ENCODE peak calls at places on chromosome 17, in seven cellular contexts. One of them, this sample, is unnamed.

GRCh38 chr17:47808830-47809480 is 12.6 kb downstream of the OSBPL7 start:
- DNase-seq in DMS79: no peak
- DNase-seq in prostate gland: no peak
- DNase-seq in stimulated activated CD8-positive, alpha-beta memory T cell treated with anti-CD3 and anti-CD28 coated beads, Interleukin-7, amount 100 ng/mL, for 1 hour: no peak
- DNase-seq in activated B cell treated with CpG ODN at 0.5 μM for 24 hours: no peak
- DNase-seq in T-helper 17 cell: no peak
- DNase-seq in stimulated activated CD4-positive, alpha-beta T cell treated with anti-CD3 and anti-CD28 coated beads, Interleukin-1b, Interleukin-23, amount 100 ng/mL, for 24 hours: no peak
- DNase-seq in this sample: no peak

GRCh38 chr17:4559851-4560820 is at the start of gene GGT6:
- DNase-seq in DMS79: peak
- DNase-seq in activated B cell treated with CpG ODN at 0.5 μM for 24 hours: no peak
- DNase-seq in stimulated activated CD4-positive, alpha-beta T cell treated with anti-CD3 and anti-CD28 coated beads, Interleukin-1b, Interleukin-23, amount 100 ng/mL, for 24 hours: no peak
- DNase-seq in T-helper 17 cell: no peak
- DNase-seq in prostate gland: peak
- DNase-seq in stimulated activated CD8-positive, alpha-beta memory T cell treated with anti-CD3 and anti-CD28 coated beads, Interleukin-7, amount 100 ng/mL, for 1 hour: no peak
- DNase-seq in this sample: no peak

GRCh38 chr17:60249517-60249826 is 99.7 kb downstream of the CA4 start:
- DNase-seq in stimulated activated CD4-positive, alpha-beta T cell treated with anti-CD3 and anti-CD28 coated beads, Interleukin-1b, Interleukin-23, amount 100 ng/mL, for 24 hours: no peak
- DNase-seq in stimulated activated CD8-positive, alpha-beta memory T cell treated with anti-CD3 and anti-CD28 coated beads, Interleukin-7, amount 100 ng/mL, for 1 hour: no peak
- DNase-seq in T-helper 17 cell: no peak
- DNase-seq in activated B cell treated with CpG ODN at 0.5 μM for 24 hours: no peak
- DNase-seq in prostate gland: no peak
- DNase-seq in DMS79: no peak
- DNase-seq in this sample: no peak

GRCh38 chr17:41977991-41978390 is 11.4 kb downstream of the CNP start:
- DNase-seq in prostate gland: peak
- DNase-seq in DMS79: no peak
- DNase-seq in stimulated activated CD4-positive, alpha-beta T cell treated with anti-CD3 and anti-CD28 coated beads, Interleukin-1b, Interleukin-23, amount 100 ng/mL, for 24 hours: no peak
- DNase-seq in T-helper 17 cell: no peak
- DNase-seq in stimulated activated CD8-positive, alpha-beta memory T cell treated with anti-CD3 and anti-CD28 coated beads, Interleukin-7, amount 100 ng/mL, for 1 hour: no peak
- DNase-seq in activated B cell treated with CpG ODN at 0.5 μM for 24 hours: no peak
- DNase-seq in this sample: no peak

GRCh38 chr17:5700791-5701190 is 116.5 kb upstream of the NLRP1 start:
- DNase-seq in T-helper 17 cell: no peak
- DNase-seq in prostate gland: no peak
- DNase-seq in stimulated activated CD8-positive, alpha-beta memory T cell treated with anti-CD3 and anti-CD28 coated beads, Interleukin-7, amount 100 ng/mL, for 1 hour: no peak
- DNase-seq in activated B cell treated with CpG ODN at 0.5 μM for 24 hours: no peak
- DNase-seq in stimulated activated CD4-positive, alpha-beta T cell treated with anti-CD3 and anti-CD28 coated beads, Interleukin-1b, Interleukin-23, amount 100 ng/mL, for 24 hours: no peak
- DNase-seq in DMS79: no peak
- DNase-seq in this sample: no peak

GRCh38 chr17:35129154-35129972 is 7.9 kb downstream of the FNDC8 start:
- DNase-seq in DMS79: no peak
- DNase-seq in T-helper 17 cell: no peak
- DNase-seq in stimulated activated CD8-positive, alpha-beta memory T cell treated with anti-CD3 and anti-CD28 coated beads, Interleukin-7, amount 100 ng/mL, for 1 hour: no peak
- DNase-seq in stimulated activated CD4-positive, alpha-beta T cell treated with anti-CD3 and anti-CD28 coated beads, Interleukin-1b, Interleukin-23, amount 100 ng/mL, for 24 hours: no peak
- DNase-seq in activated B cell treated with CpG ODN at 0.5 μM for 24 hours: no peak
- DNase-seq in prostate gland: no peak
- DNase-seq in this sample: no peak

GRCh38 chr17:35715416-35715815 is 16.0 kb upstream of the RASL10B start:
- DNase-seq in stimulated activated CD8-positive, alpha-beta memory T cell treated with anti-CD3 and anti-CD28 coated beads, Interleukin-7, amount 100 ng/mL, for 1 hour: no peak
- DNase-seq in prostate gland: no peak
- DNase-seq in stimulated activated CD4-positive, alpha-beta T cell treated with anti-CD3 and anti-CD28 coated beads, Interleukin-1b, Interleukin-23, amount 100 ng/mL, for 24 hours: no peak
- DNase-seq in activated B cell treated with CpG ODN at 0.5 μM for 24 hours: no peak
- DNase-seq in DMS79: peak
- DNase-seq in T-helper 17 cell: no peak
- DNase-seq in this sample: no peak

GRCh38 chr17:78239489-78239931 is 8.1 kb downstream of the TMEM235 start:
- DNase-seq in activated B cell treated with CpG ODN at 0.5 μM for 24 hours: no peak
- DNase-seq in stimulated activated CD8-positive, alpha-beta memory T cell treated with anti-CD3 and anti-CD28 coated beads, Interleukin-7, amount 100 ng/mL, for 1 hour: no peak
- DNase-seq in DMS79: no peak
- DNase-seq in stimulated activated CD4-positive, alpha-beta T cell treated with anti-CD3 and anti-CD28 coated beads, Interleukin-1b, Interleukin-23, amount 100 ng/mL, for 24 hours: no peak
- DNase-seq in T-helper 17 cell: no peak
- DNase-seq in prostate gland: no peak
- DNase-seq in this sample: no peak

GRCh38 chr17:42288985-42289862 is 926 bp downstream of the STAT5A start:
- DNase-seq in T-helper 17 cell: no peak
- DNase-seq in activated B cell treated with CpG ODN at 0.5 μM for 24 hours: peak
- DNase-seq in DMS79: peak
- DNase-seq in stimulated activated CD8-positive, alpha-beta memory T cell treated with anti-CD3 and anti-CD28 coated beads, Interleukin-7, amount 100 ng/mL, for 1 hour: no peak
- DNase-seq in prostate gland: no peak
- DNase-seq in stimulated activated CD4-positive, alpha-beta T cell treated with anti-CD3 and anti-CD28 coated beads, Interleukin-1b, Interleukin-23, amount 100 ng/mL, for 24 hours: no peak
- DNase-seq in this sample: no peak

GRCh38 chr17:2125013-2125535 is 70.2 kb downstream of the HIC1 start:
- DNase-seq in T-helper 17 cell: no peak
- DNase-seq in stimulated activated CD4-positive, alpha-beta T cell treated with anti-CD3 and anti-CD28 coated beads, Interleukin-1b, Interleukin-23, amount 100 ng/mL, for 24 hours: no peak
- DNase-seq in stimulated activated CD8-positive, alpha-beta memory T cell treated with anti-CD3 and anti-CD28 coated beads, Interleukin-7, amount 100 ng/mL, for 1 hour: no peak
- DNase-seq in DMS79: no peak
- DNase-seq in prostate gland: no peak
- DNase-seq in activated B cell treated with CpG ODN at 0.5 μM for 24 hours: no peak
- DNase-seq in this sample: no peak

GRCh38 chr17:33240397-33240796 is 52.7 kb downstream of the ASIC2 start:
- DNase-seq in activated B cell treated with CpG ODN at 0.5 μM for 24 hours: no peak
- DNase-seq in stimulated activated CD8-positive, alpha-beta memory T cell treated with anti-CD3 and anti-CD28 coated beads, Interleukin-7, amount 100 ng/mL, for 1 hour: no peak
- DNase-seq in stimulated activated CD4-positive, alpha-beta T cell treated with anti-CD3 and anti-CD28 coated beads, Interleukin-1b, Interleukin-23, amount 100 ng/mL, for 24 hours: no peak
- DNase-seq in DMS79: peak
- DNase-seq in prostate gland: no peak
- DNase-seq in T-helper 17 cell: no peak
- DNase-seq in this sample: no peak

GRCh38 chr17:80422981-80423380 is 8.0 kb downstream of the ENDOV start:
- DNase-seq in stimulated activated CD4-positive, alpha-beta T cell treated with anti-CD3 and anti-CD28 coated beads, Interleukin-1b, Interleukin-23, amount 100 ng/mL, for 24 hours: no peak
- DNase-seq in T-helper 17 cell: no peak
- DNase-seq in activated B cell treated with CpG ODN at 0.5 μM for 24 hours: no peak
- DNase-seq in prostate gland: no peak
- DNase-seq in DMS79: no peak
- DNase-seq in stimulated activated CD8-positive, alpha-beta memory T cell treated with anti-CD3 and anti-CD28 coated beads, Interleukin-7, amount 100 ng/mL, for 1 hour: no peak
- DNase-seq in this sample: no peak

GRCh38 chr17:45146616-45147101 is 1.6 kb upstream of the HEXIM1 start:
- DNase-seq in prostate gland: peak
- DNase-seq in stimulated activated CD4-positive, alpha-beta T cell treated with anti-CD3 and anti-CD28 coated beads, Interleukin-1b, Interleukin-23, amount 100 ng/mL, for 24 hours: no peak
- DNase-seq in T-helper 17 cell: no peak
- DNase-seq in activated B cell treated with CpG ODN at 0.5 μM for 24 hours: no peak
- DNase-seq in stimulated activated CD8-positive, alpha-beta memory T cell treated with anti-CD3 and anti-CD28 coated beads, Interleukin-7, amount 100 ng/mL, for 1 hour: no peak
- DNase-seq in DMS79: no peak
- DNase-seq in this sample: no peak

GRCh38 chr17:38451840-38452529 is 23.7 kb downstream of the ARHGAP23 start:
- DNase-seq in prostate gland: no peak
- DNase-seq in T-helper 17 cell: no peak
- DNase-seq in DMS79: no peak
- DNase-seq in stimulated activated CD4-positive, alpha-beta T cell treated with anti-CD3 and anti-CD28 coated beads, Interleukin-1b, Interleukin-23, amount 100 ng/mL, for 24 hours: no peak
- DNase-seq in stimulated activated CD8-positive, alpha-beta memory T cell treated with anti-CD3 and anti-CD28 coated beads, Interleukin-7, amount 100 ng/mL, for 1 hour: no peak
- DNase-seq in activated B cell treated with CpG ODN at 0.5 μM for 24 hours: no peak
- DNase-seq in this sample: no peak

GRCh38 chr17:21194688-21195087 is 19.3 kb downstream of the TMEM11 start:
- DNase-seq in stimulated activated CD8-positive, alpha-beta memory T cell treated with anti-CD3 and anti-CD28 coated beads, Interleukin-7, amount 100 ng/mL, for 1 hour: no peak
- DNase-seq in activated B cell treated with CpG ODN at 0.5 μM for 24 hours: no peak
- DNase-seq in T-helper 17 cell: no peak
- DNase-seq in DMS79: peak
- DNase-seq in stimulated activated CD4-positive, alpha-beta T cell treated with anti-CD3 and anti-CD28 coated beads, Interleukin-1b, Interleukin-23, amount 100 ng/mL, for 24 hours: no peak
- DNase-seq in prostate gland: peak
- DNase-seq in this sample: no peak

GRCh38 chr17:80511222-80512180 is 33.1 kb upstream of the RPTOR start:
- DNase-seq in prostate gland: no peak
- DNase-seq in T-helper 17 cell: no peak
- DNase-seq in activated B cell treated with CpG ODN at 0.5 μM for 24 hours: no peak
- DNase-seq in stimulated activated CD4-positive, alpha-beta T cell treated with anti-CD3 and anti-CD28 coated beads, Interleukin-1b, Interleukin-23, amount 100 ng/mL, for 24 hours: no peak
- DNase-seq in stimulated activated CD8-positive, alpha-beta memory T cell treated with anti-CD3 and anti-CD28 coated beads, Interleukin-7, amount 100 ng/mL, for 1 hour: no peak
- DNase-seq in DMS79: no peak
- DNase-seq in this sample: no peak

GRCh38 chr17:44543213-44543904 is 13.9 kb upstream of the FZD2 start:
- DNase-seq in stimulated activated CD8-positive, alpha-beta memory T cell treated with anti-CD3 and anti-CD28 coated beads, Interleukin-7, amount 100 ng/mL, for 1 hour: no peak
- DNase-seq in activated B cell treated with CpG ODN at 0.5 μM for 24 hours: no peak
- DNase-seq in stimulated activated CD4-positive, alpha-beta T cell treated with anti-CD3 and anti-CD28 coated beads, Interleukin-1b, Interleukin-23, amount 100 ng/mL, for 24 hours: no peak
- DNase-seq in T-helper 17 cell: no peak
- DNase-seq in prostate gland: no peak
- DNase-seq in DMS79: no peak
- DNase-seq in this sample: no peak

GRCh38 chr17:15231851-15232516 is 33.1 kb downstream of the PMP22 start:
- DNase-seq in stimulated activated CD4-positive, alpha-beta T cell treated with anti-CD3 and anti-CD28 coated beads, Interleukin-1b, Interleukin-23, amount 100 ng/mL, for 24 hours: no peak
- DNase-seq in activated B cell treated with CpG ODN at 0.5 μM for 24 hours: no peak
- DNase-seq in prostate gland: no peak
- DNase-seq in T-helper 17 cell: no peak
- DNase-seq in DMS79: no peak
- DNase-seq in stimulated activated CD8-positive, alpha-beta memory T cell treated with anti-CD3 and anti-CD28 coated beads, Interleukin-7, amount 100 ng/mL, for 1 hour: no peak
- DNase-seq in this sample: no peak

GRCh38 chr17:33435716-33436301 is 142.7 kb upstream of the ASIC2 start:
- DNase-seq in prostate gland: no peak
- DNase-seq in DMS79: no peak
- DNase-seq in T-helper 17 cell: no peak
- DNase-seq in stimulated activated CD4-positive, alpha-beta T cell treated with anti-CD3 and anti-CD28 coated beads, Interleukin-1b, Interleukin-23, amount 100 ng/mL, for 24 hours: no peak
- DNase-seq in stimulated activated CD8-positive, alpha-beta memory T cell treated with anti-CD3 and anti-CD28 coated beads, Interleukin-7, amount 100 ng/mL, for 1 hour: no peak
- DNase-seq in activated B cell treated with CpG ODN at 0.5 μM for 24 hours: no peak
- DNase-seq in this sample: no peak

GRCh38 chr17:78535285-78536197 is 41.7 kb downstream of the DNAH17 start:
- DNase-seq in stimulated activated CD8-positive, alpha-beta memory T cell treated with anti-CD3 and anti-CD28 coated beads, Interleukin-7, amount 100 ng/mL, for 1 hour: no peak
- DNase-seq in activated B cell treated with CpG ODN at 0.5 μM for 24 hours: no peak
- DNase-seq in T-helper 17 cell: no peak
- DNase-seq in stimulated activated CD4-positive, alpha-beta T cell treated with anti-CD3 and anti-CD28 coated beads, Interleukin-1b, Interleukin-23, amount 100 ng/mL, for 24 hours: no peak
- DNase-seq in prostate gland: peak
- DNase-seq in DMS79: peak
- DNase-seq in this sample: peak

GRCh38 chr17:44314869-44315661 is 6.7 kb downstream of the RUNDC3A start:
- DNase-seq in activated B cell treated with CpG ODN at 0.5 μM for 24 hours: no peak
- DNase-seq in T-helper 17 cell: no peak
- DNase-seq in stimulated activated CD4-positive, alpha-beta T cell treated with anti-CD3 and anti-CD28 coated beads, Interleukin-1b, Interleukin-23, amount 100 ng/mL, for 24 hours: no peak
- DNase-seq in prostate gland: no peak
- DNase-seq in stimulated activated CD8-positive, alpha-beta memory T cell treated with anti-CD3 and anti-CD28 coated beads, Interleukin-7, amount 100 ng/mL, for 1 hour: no peak
- DNase-seq in DMS79: peak
- DNase-seq in this sample: peak

GRCh38 chr17:27402943-27403342 is 53.3 kb upstream of the KSR1 start:
- DNase-seq in activated B cell treated with CpG ODN at 0.5 μM for 24 hours: no peak
- DNase-seq in stimulated activated CD8-positive, alpha-beta memory T cell treated with anti-CD3 and anti-CD28 coated beads, Interleukin-7, amount 100 ng/mL, for 1 hour: no peak
- DNase-seq in stimulated activated CD4-positive, alpha-beta T cell treated with anti-CD3 and anti-CD28 coated beads, Interleukin-1b, Interleukin-23, amount 100 ng/mL, for 24 hours: no peak
- DNase-seq in prostate gland: no peak
- DNase-seq in DMS79: no peak
- DNase-seq in T-helper 17 cell: no peak
- DNase-seq in this sample: no peak

GRCh38 chr17:80941743-80942211 is 49.9 kb upstream of the CHMP6 start:
- DNase-seq in stimulated activated CD4-positive, alpha-beta T cell treated with anti-CD3 and anti-CD28 coated beads, Interleukin-1b, Interleukin-23, amount 100 ng/mL, for 24 hours: no peak
- DNase-seq in DMS79: no peak
- DNase-seq in prostate gland: no peak
- DNase-seq in stimulated activated CD8-positive, alpha-beta memory T cell treated with anti-CD3 and anti-CD28 coated beads, Interleukin-7, amount 100 ng/mL, for 1 hour: no peak
- DNase-seq in T-helper 17 cell: no peak
- DNase-seq in activated B cell treated with CpG ODN at 0.5 μM for 24 hours: no peak
- DNase-seq in this sample: no peak

GRCh38 chr17:15171433-15172047 is 93.6 kb downstream of the PMP22 start:
- DNase-seq in DMS79: no peak
- DNase-seq in activated B cell treated with CpG ODN at 0.5 μM for 24 hours: no peak
- DNase-seq in T-helper 17 cell: no peak
- DNase-seq in prostate gland: peak
- DNase-seq in stimulated activated CD4-positive, alpha-beta T cell treated with anti-CD3 and anti-CD28 coated beads, Interleukin-1b, Interleukin-23, amount 100 ng/mL, for 24 hours: no peak
- DNase-seq in stimulated activated CD8-positive, alpha-beta memory T cell treated with anti-CD3 and anti-CD28 coated beads, Interleukin-7, amount 100 ng/mL, for 1 hour: no peak
- DNase-seq in this sample: no peak

GRCh38 chr17:41026668-41027471 is at the start of gene KRTAP1-5:
- DNase-seq in stimulated activated CD4-positive, alpha-beta T cell treated with anti-CD3 and anti-CD28 coated beads, Interleukin-1b, Interleukin-23, amount 100 ng/mL, for 24 hours: no peak
- DNase-seq in stimulated activated CD8-positive, alpha-beta memory T cell treated with anti-CD3 and anti-CD28 coated beads, Interleukin-7, amount 100 ng/mL, for 1 hour: no peak
- DNase-seq in prostate gland: no peak
- DNase-seq in DMS79: no peak
- DNase-seq in activated B cell treated with CpG ODN at 0.5 μM for 24 hours: no peak
- DNase-seq in T-helper 17 cell: no peak
- DNase-seq in this sample: no peak

GRCh38 chr17:57603978-57604377 is 141.1 kb downstream of the CCDC182 start:
- DNase-seq in stimulated activated CD4-positive, alpha-beta T cell treated with anti-CD3 and anti-CD28 coated beads, Interleukin-1b, Interleukin-23, amount 100 ng/mL, for 24 hours: peak
- DNase-seq in prostate gland: peak
- DNase-seq in stimulated activated CD8-positive, alpha-beta memory T cell treated with anti-CD3 and anti-CD28 coated beads, Interleukin-7, amount 100 ng/mL, for 1 hour: peak
- DNase-seq in T-helper 17 cell: peak
- DNase-seq in DMS79: peak
- DNase-seq in activated B cell treated with CpG ODN at 0.5 μM for 24 hours: peak
- DNase-seq in this sample: no peak

GRCh38 chr17:81188491-81188840 is 22.4 kb upstream of the AATK start:
- DNase-seq in activated B cell treated with CpG ODN at 0.5 μM for 24 hours: no peak
- DNase-seq in T-helper 17 cell: no peak
- DNase-seq in prostate gland: no peak
- DNase-seq in DMS79: no peak
- DNase-seq in stimulated activated CD8-positive, alpha-beta memory T cell treated with anti-CD3 and anti-CD28 coated beads, Interleukin-7, amount 100 ng/mL, for 1 hour: no peak
- DNase-seq in stimulated activated CD4-positive, alpha-beta T cell treated with anti-CD3 and anti-CD28 coated beads, Interleukin-1b, Interleukin-23, amount 100 ng/mL, for 24 hours: no peak
- DNase-seq in this sample: no peak

GRCh38 chr17:74864866-74865395 is 5.2 kb upstream of the GRIN2C start:
- DNase-seq in stimulated activated CD8-positive, alpha-beta memory T cell treated with anti-CD3 and anti-CD28 coated beads, Interleukin-7, amount 100 ng/mL, for 1 hour: peak
- DNase-seq in activated B cell treated with CpG ODN at 0.5 μM for 24 hours: peak
- DNase-seq in stimulated activated CD4-positive, alpha-beta T cell treated with anti-CD3 and anti-CD28 coated beads, Interleukin-1b, Interleukin-23, amount 100 ng/mL, for 24 hours: peak
- DNase-seq in T-helper 17 cell: peak
- DNase-seq in DMS79: no peak
- DNase-seq in prostate gland: peak
- DNase-seq in this sample: no peak

GRCh38 chr17:64739316-64740058 is 77.4 kb upstream of the SMURF2 start:
- DNase-seq in prostate gland: no peak
- DNase-seq in DMS79: no peak
- DNase-seq in stimulated activated CD4-positive, alpha-beta T cell treated with anti-CD3 and anti-CD28 coated beads, Interleukin-1b, Interleukin-23, amount 100 ng/mL, for 24 hours: no peak
- DNase-seq in activated B cell treated with CpG ODN at 0.5 μM for 24 hours: no peak
- DNase-seq in T-helper 17 cell: no peak
- DNase-seq in stimulated activated CD8-positive, alpha-beta memory T cell treated with anti-CD3 and anti-CD28 coated beads, Interleukin-7, amount 100 ng/mL, for 1 hour: no peak
- DNase-seq in this sample: no peak

GRCh38 chr17:50051606-50052005 is 4.3 kb upstream of the ITGA3 start:
- DNase-seq in stimulated activated CD8-positive, alpha-beta memory T cell treated with anti-CD3 and anti-CD28 coated beads, Interleukin-7, amount 100 ng/mL, for 1 hour: no peak
- DNase-seq in prostate gland: no peak
- DNase-seq in T-helper 17 cell: no peak
- DNase-seq in stimulated activated CD4-positive, alpha-beta T cell treated with anti-CD3 and anti-CD28 coated beads, Interleukin-1b, Interleukin-23, amount 100 ng/mL, for 24 hours: no peak
- DNase-seq in activated B cell treated with CpG ODN at 0.5 μM for 24 hours: no peak
- DNase-seq in DMS79: no peak
- DNase-seq in this sample: no peak

GRCh38 chr17:17740627-17741237 is 59.5 kb downstream of the RAI1 start:
- DNase-seq in T-helper 17 cell: no peak
- DNase-seq in stimulated activated CD8-positive, alpha-beta memory T cell treated with anti-CD3 and anti-CD28 coated beads, Interleukin-7, amount 100 ng/mL, for 1 hour: no peak
- DNase-seq in activated B cell treated with CpG ODN at 0.5 μM for 24 hours: no peak
- DNase-seq in prostate gland: no peak
- DNase-seq in stimulated activated CD4-positive, alpha-beta T cell treated with anti-CD3 and anti-CD28 coated beads, Interleukin-1b, Interleukin-23, amount 100 ng/mL, for 24 hours: no peak
- DNase-seq in DMS79: no peak
- DNase-seq in this sample: no peak

GRCh38 chr17:63547083-63547523 is 3.2 kb upstream of the DCAF7 start:
- DNase-seq in activated B cell treated with CpG ODN at 0.5 μM for 24 hours: no peak
- DNase-seq in stimulated activated CD4-positive, alpha-beta T cell treated with anti-CD3 and anti-CD28 coated beads, Interleukin-1b, Interleukin-23, amount 100 ng/mL, for 24 hours: no peak
- DNase-seq in T-helper 17 cell: no peak
- DNase-seq in prostate gland: no peak
- DNase-seq in DMS79: no peak
- DNase-seq in stimulated activated CD8-positive, alpha-beta memory T cell treated with anti-CD3 and anti-CD28 coated beads, Interleukin-7, amount 100 ng/mL, for 1 hour: no peak
- DNase-seq in this sample: no peak